ENCODE peak calls at places on chromosomes 5 and 9, in eight cellular contexts. C is right lobe of liver, U is ovary, Q is heart right ventricle, Y is cardiac muscle cell, B is sigmoid colon, A is IMR-90, T is esophagus squamous epithelium. J is an unnamed sample. For H3K4me1, the result is how much of the 10 kb centered on the place peaks cover.

GRCh38 chr5:68214472-68215207 is 916 bp upstream of the PIK3R1 start:
- DNase-seq in Y (peak), T (no peak), B (no peak), C (no peak), Q (no peak), U (no peak), A (no peak), J (no peak)

GRCh38 chr5:148933903-148934432 is 107.6 kb downstream of the ADRB2 start:
- DNase-seq in A (no peak), C (no peak), B (no peak), T (no peak), Q (no peak), Y (no peak), U (no peak), J (no peak)

GRCh38 chr5:170791325-170791954 is 7.9 kb downstream of the GABRP start:
- DNase-seq in T (no peak), Y (peak), A (peak), B (no peak), U (no peak), Q (peak), C (no peak), J (no peak)

GRCh38 chr5:98173334-98173733 is 600.1 kb upstream of the RGMB start:
- DNase-seq in T (no peak), B (no peak), U (no peak), C (no peak), A (peak), Y (no peak), Q (no peak), J (no peak)

GRCh38 chr9:132802121-132802795 is 75.8 kb downstream of the AK8 start:
- DNase-seq in A (no peak), Y (no peak), T (no peak), U (no peak), C (no peak), Q (no peak), B (no peak), J (no peak)

GRCh38 chr9:134153450-134153849 is 10.9 kb downstream of the RNU6ATAC start:
- DNase-seq in Q (no peak), A (no peak), Y (no peak), U (no peak), T (no peak), B (no peak), C (no peak), J (no peak)

GRCh38 chr5:171601266-171601881 is 181.9 kb downstream of the FGF18 start:
- DNase-seq in T (no peak), U (no peak), A (no peak), B (no peak), C (no peak), Q (no peak), Y (no peak), J (no peak)

GRCh38 chr9:116278326-116278725 is 124.7 kb downstream of the PAPPA start:
- DNase-seq in B (no peak), Y (no peak), U (no peak), C (no peak), A (no peak), T (no peak), Q (no peak), J (no peak)

GRCh38 chr9:112867275-112867991 is 23.2 kb downstream of the SLC46A2 start:
- DNase-seq in T (no peak), Q (no peak), B (no peak), C (no peak), A (peak), U (no peak), Y (no peak), J (no peak)

GRCh38 chr5:111741270-111741669 is 15.7 kb downstream of the NREP start:
- DNase-seq in Q (no peak), T (no peak), Y (no peak), C (no peak), A (peak), B (no peak), U (no peak), J (no peak)

GRCh38 chr9:93591706-93592388 is 15.5 kb downstream of the PHF2 start:
- DNase-seq in A (no peak), Q (no peak), U (no peak), T (no peak), Y (no peak), B (no peak), C (no peak), J (peak)

GRCh38 chr5:137975208-137975607 is 57.7 kb downstream of the FAM13B start:
- DNase-seq in A (no peak), Q (no peak), B (no peak), T (no peak), Y (no peak), C (no peak), U (no peak), J (no peak)

GRCh38 chr5:81854915-81855314 is 104.0 kb upstream of the SSBP2 start:
- DNase-seq in C (no peak), B (no peak), T (no peak), Y (no peak), Q (no peak), A (no peak), U (no peak), J (no peak)

GRCh38 chr5:128196791-128197190 is 113.2 kb downstream of the SLC12A2 start:
- DNase-seq in A (peak), Y (no peak), Q (no peak), B (no peak), T (no peak), U (peak), C (no peak), J (no peak)

GRCh38 chr9:30065888-30066287 is 2318.6 kb upstream of the ACO1 start:
- DNase-seq in U (no peak), B (no peak), T (no peak), A (no peak), Y (no peak), Q (no peak), C (no peak), J (no peak)

GRCh38 chr5:32506251-32506661 is 61.7 kb upstream of the ZFR start:
- DNase-seq in Q (peak), U (no peak), B (peak), T (no peak), A (peak), C (no peak), Y (no peak), J (no peak)

DNA sequence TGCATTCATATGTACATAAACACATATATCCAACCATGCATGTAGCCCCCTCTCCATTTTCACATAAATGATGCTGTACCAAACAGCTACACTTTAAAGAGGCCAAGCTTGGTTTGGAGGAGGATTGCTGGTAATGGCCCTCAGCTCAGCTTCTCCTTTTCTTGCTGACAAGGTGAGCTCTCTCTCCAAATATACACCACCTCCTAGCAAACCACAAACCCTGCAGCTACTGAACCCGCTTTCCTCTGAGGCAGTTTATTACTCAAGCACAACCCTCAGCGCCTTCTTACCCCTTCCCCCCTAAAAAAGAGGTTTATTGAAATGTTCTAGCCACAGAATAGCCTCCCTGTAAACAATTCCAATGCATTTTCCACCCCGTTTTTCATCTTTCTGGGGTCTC is 54.0 kb downstream of the ALG2 start:
- DNase-seq in U (no peak), T (no peak), A (no peak), Y (no peak), Q (no peak), C (no peak), B (no peak), J (no peak)
- TF ChIP-seq CTCF in U (no peak), T (no peak), A (no peak), Y (no peak), Q (no peak), C (no peak), B (no peak), J (no peak)

GRCh38 chr9:31847963-31848362 is 536.5 kb upstream of the ACO1 start:
- DNase-seq in U (no peak), Q (no peak), C (no peak), Y (no peak), B (no peak), T (no peak), A (no peak), J (no peak)
- H3K4me3 ChIP-seq in U (no peak), Q (no peak), C (no peak), Y (no peak), B (no peak), T (no peak), A (no peak), J (no peak)

GRCh38 chr5:178435321-178436238 is 154.6 kb downstream of the COL23A1 start:
- DNase-seq in C (no peak), U (no peak), Y (no peak), Q (no peak), B (peak), A (no peak), T (no peak), J (no peak)
- H3K4me1 ChIP-seq in C (under half), U (under half), Y (under half), Q (under half), B (under half), A (under half), T (under half), J (under half)

GRCh38 chr5:15499528-15500325 is at the start of gene FBXL7:
- DNase-seq in U (peak), Q (peak), T (no peak), Y (peak), A (peak), C (peak), B (peak), J (peak)
- TF ChIP-seq CTCF in U (no peak), Q (no peak), T (no peak), Y (no peak), A (peak), C (peak), B (no peak), J (no peak)

DNA sequence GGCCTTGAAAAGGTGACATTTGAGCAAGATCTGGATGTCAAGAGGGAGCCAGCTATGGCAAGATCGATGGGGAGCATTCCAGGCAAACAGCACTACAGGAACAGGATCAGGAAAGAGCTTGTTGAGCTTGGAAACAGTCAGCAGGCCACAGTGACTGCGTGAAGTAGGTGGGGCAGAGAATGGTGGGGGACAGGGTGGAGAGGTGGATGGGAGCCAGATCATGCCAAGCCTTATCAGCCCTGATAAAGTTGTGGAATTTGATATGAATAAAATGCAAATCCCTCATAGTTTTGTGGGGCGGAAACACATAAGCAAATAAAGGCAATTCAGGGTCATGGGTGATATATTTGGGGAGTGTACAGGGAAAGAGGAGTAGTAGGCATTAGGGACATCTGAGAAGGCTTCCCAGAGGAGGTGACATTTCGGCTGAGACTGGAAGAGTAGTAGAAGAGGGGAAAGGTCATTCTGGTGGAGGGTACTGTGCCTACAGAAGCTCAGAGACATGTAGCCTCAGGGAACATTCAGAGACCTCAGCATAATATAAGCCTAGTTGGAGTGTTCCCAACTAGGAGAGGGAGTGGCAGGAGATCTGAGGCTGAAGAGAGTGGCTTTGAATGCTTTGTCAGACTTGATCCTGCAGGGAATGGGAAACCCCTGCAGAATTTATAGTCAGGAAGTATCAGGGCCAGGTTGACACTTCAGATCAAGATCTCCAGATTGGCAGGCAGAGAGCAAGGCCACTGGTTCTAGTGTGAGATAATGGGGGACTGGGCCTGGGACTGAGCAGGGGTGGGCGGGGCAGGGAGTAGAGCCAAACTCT is 9.7 kb upstream of the CYSTM1 start:
- DNase-seq in C (peak), U (no peak), Y (no peak), A (no peak), Q (no peak), B (no peak), T (no peak), J (no peak)
- H3K4me3 ChIP-seq in C (no peak), U (no peak), Y (no peak), A (no peak), Q (no peak), B (no peak), T (no peak), J (no peak)